ENCODE peak calls at places on chromosome 9, in eight cellular contexts. S, P, L, G, Q, A, C and R are unnamed samples.
A peak's percentile ranks its signal among the peaks of the same experiment; 100 is the strongest.

GRCh38 chr9:35273591-35273990 is 111.8 kb downstream of the UNC13B start:
- DNase-seq in S (no peak), Q (no peak), G (no peak), A (no peak), L (no peak), P (no peak), C (no peak), R (no peak)

GRCh38 chr9:86328153-86328552 is 26.1 kb downstream of the TUT7 start:
- DNase-seq in P (no peak), C (no peak), G (no peak), S (no peak), L (no peak), A (no peak), Q (no peak), R (no peak)

GRCh38 chr9:132006657-132007370 is 72.9 kb downstream of the MED27 start:
- DNase-seq in G (no peak), A (peak; percentile 63), Q (peak; percentile 38), C (no peak), P (no peak), S (no peak), L (no peak), R (no peak)

GRCh38 chr9:109640232-109641078 is 139.5 kb upstream of the PALM2AKAP2 start:
- DNase-seq in G (peak; percentile 76), L (no peak), P (peak; percentile 26), S (peak; percentile 71), C (peak; percentile 78), A (peak; percentile 84), Q (peak; percentile 50), R (peak; percentile 51)

GRCh38 chr9:94631599-94631998 is 7.7 kb downstream of the FBP1 start:
- DNase-seq in P (no peak), L (no peak), Q (no peak), S (no peak), G (no peak), A (no peak), C (no peak), R (no peak)

GRCh38 chr9:27491164-27491563 is 32.9 kb upstream of the IFNK start:
- DNase-seq in P (no peak), Q (no peak), S (no peak), A (no peak), L (no peak), C (no peak), G (no peak), R (no peak)

GRCh38 chr9:136145580-136145979 is 26.9 kb upstream of the TMEM250 start:
- DNase-seq in S (no peak), P (no peak), G (no peak), C (no peak), A (no peak), Q (no peak), L (no peak), R (no peak)

GRCh38 chr9:36074870-36075532 is 38.3 kb downstream of the RECK start:
- DNase-seq in C (no peak), G (no peak), Q (peak; percentile 84), P (peak; percentile 38), S (peak; percentile 63), A (no peak), L (no peak), R (peak; percentile 84)

GRCh38 chr9:129420721-129421120 is 200.2 kb downstream of the C9orf50 start:
- DNase-seq in P (no peak), C (no peak), G (no peak), L (no peak), Q (no peak), S (no peak), A (no peak), R (no peak)

GRCh38 chr9:124520206-124520596 is 13.0 kb upstream of the NR5A1 start:
- DNase-seq in P (peak; percentile 95), L (no peak), C (no peak), G (no peak), S (no peak), A (no peak), Q (no peak), R (no peak)

GRCh38 chr9:16367605-16368424 is 502.7 kb downstream of the BNC2 start:
- DNase-seq in L (no peak), C (peak; percentile 69), G (no peak), Q (peak; percentile 95), A (no peak), S (no peak), P (peak; percentile 31), R (no peak)

GRCh38 chr9:13719981-13720380 is 440.5 kb upstream of the MPDZ start:
- DNase-seq in P (no peak), S (no peak), Q (no peak), L (no peak), C (no peak), A (no peak), G (no peak), R (no peak)